ENCODE peak calls at places on chromosome 6, in nine cellular contexts. Y, M, P, N, K, F, L, W and Q are unnamed samples.

GRCh38 chr6:52696418-52696817 is 25.5 kb downstream of the TMEM14A start:
- DNase-seq in N (no peak), Y (no peak), W (no peak), M (no peak), F (no peak), L (no peak), P (no peak), K (no peak), Q (no peak)

GRCh38 chr6:142009647-142010046 is 123.1 kb upstream of the GJE1 start:
- DNase-seq in P (no peak), N (no peak), W (no peak), M (peak), Y (no peak), L (peak), K (no peak), F (no peak), Q (no peak)

GRCh38 chr6:45697605-45698004 is 318.1 kb downstream of the CLIC5 start:
- DNase-seq in P (no peak), L (peak), F (peak), W (peak), Y (no peak), N (no peak), M (peak), K (no peak), Q (peak)

GRCh38 chr6:37535701-37536461 is 36.2 kb upstream of the CCDC167 start:
- DNase-seq in P (no peak), M (no peak), W (peak), F (no peak), Y (no peak), N (no peak), K (peak), L (no peak), Q (no peak)

GRCh38 chr6:168903638-168904345 is 349.9 kb downstream of the THBS2 start:
- DNase-seq in P (no peak), F (no peak), W (no peak), Y (no peak), L (no peak), N (no peak), K (no peak), M (no peak), Q (no peak)

GRCh38 chr6:53986721-53987526 is 124.3 kb upstream of the MLIP start:
- DNase-seq in N (no peak), Y (no peak), K (no peak), P (peak), L (no peak), M (no peak), W (peak), F (no peak), Q (no peak)

GRCh38 chr6:37819802-37820712 is 530 bp downstream of the ZFAND3 start:
- DNase-seq in K (peak), W (peak), M (peak), P (peak), N (no peak), Y (peak), L (peak), F (no peak), Q (peak)

GRCh38 chr6:35236223-35236622 is 22.5 kb downstream of the SCUBE3 start:
- DNase-seq in W (no peak), M (no peak), P (no peak), L (no peak), Y (no peak), K (no peak), N (no peak), F (no peak), Q (no peak)

GRCh38 chr6:88882536-88882935 is 80.9 kb downstream of the RNGTT start:
- DNase-seq in W (no peak), K (no peak), M (no peak), P (no peak), L (no peak), N (no peak), F (no peak), Y (no peak), Q (no peak)

GRCh38 chr6:125918230-125918629 is 38.3 kb upstream of the HINT3 start:
- DNase-seq in P (no peak), M (no peak), L (no peak), K (no peak), Y (no peak), N (no peak), W (no peak), F (no peak), Q (no peak)

GRCh38 chr6:56551409-56552120 is 91.1 kb downstream of the DST start:
- DNase-seq in P (no peak), L (no peak), W (no peak), K (peak), F (no peak), Y (no peak), M (no peak), N (no peak), Q (no peak)

GRCh38 chr6:45576648-45577624 is 199.2 kb upstream of the SUPT3H start:
- DNase-seq in F (no peak), N (no peak), M (no peak), P (peak), K (no peak), L (no peak), Y (peak), W (no peak), Q (no peak)